ENCODE peak calls at places on chromosomes 3 and 15, in ten cellular contexts. P, Q, D, X, O, N, V, S, I and G are unnamed samples.

GRCh38 chr3:109926376-109926775 is 589.0 kb upstream of the DPPA4 start:
- DNase-seq in P (no peak), Q (no peak), D (peak; percentile 10), X (no peak), O (no peak), N (no peak), V (peak; percentile 7), S (no peak), I (no peak), G (peak; percentile 31)

GRCh38 chr3:194540268-194540937 is 53.6 kb upstream of the ATP13A3 start:
- DNase-seq in P (no peak), Q (no peak), D (no peak), X (peak; percentile 23), O (no peak), N (no peak), V (peak; percentile 65), S (no peak), I (no peak), G (no peak)

GRCh38 chr3:35665390-35666055 is 26.2 kb downstream of the ARPP21 start:
- DNase-seq in P (no peak), Q (no peak), D (peak; percentile 46), X (peak; percentile 1), O (no peak), N (no peak), V (no peak), S (no peak), I (no peak), G (no peak)

GRCh38 chr3:40291471-40291870 is 18.0 kb upstream of the EIF1B start:
- DNase-seq in P (peak; percentile 80), Q (no peak), D (no peak), X (no peak), O (no peak), N (no peak), V (no peak), S (no peak), I (no peak), G (peak; percentile 97)

GRCh38 chr3:169449012-169449411 is 214.5 kb downstream of the MECOM start:
- DNase-seq in P (no peak), Q (no peak), D (no peak), X (no peak), O (no peak), N (no peak), V (no peak), S (no peak), I (no peak), G (no peak)

GRCh38 chr15:57213783-57214366 is 162.4 kb upstream of the CGNL1 start:
- DNase-seq in P (no peak), Q (peak; percentile 41), D (peak; percentile 55), X (peak; percentile 67), O (peak; percentile 55), N (no peak), V (peak; percentile 58), S (peak; percentile 69), I (peak; percentile 21), G (peak; percentile 31)

GRCh38 chr3:156604642-156605144 is 49.8 kb upstream of the SSR3 start:
- DNase-seq in P (no peak), Q (no peak), D (no peak), X (no peak), O (no peak), N (no peak), V (no peak), S (peak; percentile 78), I (no peak), G (no peak)

GRCh38 chr3:123608263-123608937 is 23.5 kb upstream of the HACD2 start:
- DNase-seq in P (no peak), Q (no peak), D (no peak), X (no peak), O (no peak), N (no peak), V (no peak), S (no peak), I (no peak), G (no peak)

GRCh38 chr3:52104664-52105281 is 48.4 kb upstream of the DUSP7 start:
- DNase-seq in P (no peak), Q (no peak), D (no peak), X (no peak), O (no peak), N (peak; percentile 14), V (no peak), S (no peak), I (no peak), G (no peak)

GRCh38 chr3:23741403-23741706 is 64.4 kb upstream of the UBE2E1 start:
- DNase-seq in P (no peak), Q (no peak), D (no peak), X (no peak), O (no peak), N (no peak), V (no peak), S (no peak), I (no peak), G (no peak)
- H3K9ac ChIP-seq in P (no peak overlapping the region), Q (no peak overlapping the region), D (peak overlapping the region; percentile 52), X (no peak overlapping the region), O (no peak overlapping the region), N (no peak overlapping the region), V (no peak overlapping the region), S (no peak overlapping the region), I (peak overlapping the region; percentile 49), G (no peak overlapping the region)

GRCh38 chr15:89330119-89330518 is 4.5 kb downstream of the POLG start:
- DNase-seq in P (no peak), Q (no peak), D (no peak), X (no peak), O (no peak), N (no peak), V (no peak), S (no peak), I (no peak), G (no peak)
- H3K9ac ChIP-seq in P (no peak overlapping the region), Q (peak overlapping the region; percentile 63), D (no peak overlapping the region), X (no peak overlapping the region), O (no peak overlapping the region), N (no peak overlapping the region), V (no peak overlapping the region), S (no peak overlapping the region), I (no peak overlapping the region), G (no peak overlapping the region)

GRCh38 chr15:39173426-39173825 is 407.5 kb upstream of the THBS1 start:
- DNase-seq in P (no peak), Q (no peak), D (no peak), X (no peak), O (no peak), N (no peak), V (no peak), S (no peak), I (no peak), G (no peak)
- H3K9ac ChIP-seq in P (no peak overlapping the region), Q (no peak overlapping the region), D (no peak overlapping the region), X (peak overlapping the region; percentile 70), O (no peak overlapping the region), N (no peak overlapping the region), V (peak overlapping the region; percentile 66), S (no peak overlapping the region), I (no peak overlapping the region), G (no peak overlapping the region)

DNA sequence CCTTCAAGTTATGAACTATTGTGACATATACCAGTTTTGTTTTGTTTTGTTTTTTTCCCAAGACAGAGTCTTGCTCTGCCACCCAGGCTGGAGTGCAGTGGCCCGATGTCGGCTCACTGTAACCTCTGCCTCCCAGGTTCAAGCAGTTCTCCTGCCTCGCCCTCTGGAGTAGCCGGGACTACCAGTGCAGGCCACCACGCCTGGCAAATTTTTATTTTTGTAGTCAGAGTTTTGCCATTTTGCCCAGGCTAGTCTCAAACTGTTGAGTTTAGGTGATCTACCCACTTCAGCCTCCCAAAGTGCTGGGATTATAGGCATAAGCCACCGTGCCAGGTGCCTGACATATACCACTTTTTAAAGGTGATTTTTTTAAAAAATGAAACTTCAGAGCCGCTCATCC is 74.6 kb downstream of the ARRDC4 start:
- DNase-seq in P (no peak), Q (no peak), D (no peak), X (no peak), O (no peak), N (no peak), V (no peak), S (no peak), I (no peak), G (no peak)
- H3K9ac ChIP-seq in P (no peak overlapping the region), Q (no peak overlapping the region), D (no peak overlapping the region), X (no peak overlapping the region), O (no peak overlapping the region), N (no peak overlapping the region), V (no peak overlapping the region), S (no peak overlapping the region), I (no peak overlapping the region), G (no peak overlapping the region)

DNA sequence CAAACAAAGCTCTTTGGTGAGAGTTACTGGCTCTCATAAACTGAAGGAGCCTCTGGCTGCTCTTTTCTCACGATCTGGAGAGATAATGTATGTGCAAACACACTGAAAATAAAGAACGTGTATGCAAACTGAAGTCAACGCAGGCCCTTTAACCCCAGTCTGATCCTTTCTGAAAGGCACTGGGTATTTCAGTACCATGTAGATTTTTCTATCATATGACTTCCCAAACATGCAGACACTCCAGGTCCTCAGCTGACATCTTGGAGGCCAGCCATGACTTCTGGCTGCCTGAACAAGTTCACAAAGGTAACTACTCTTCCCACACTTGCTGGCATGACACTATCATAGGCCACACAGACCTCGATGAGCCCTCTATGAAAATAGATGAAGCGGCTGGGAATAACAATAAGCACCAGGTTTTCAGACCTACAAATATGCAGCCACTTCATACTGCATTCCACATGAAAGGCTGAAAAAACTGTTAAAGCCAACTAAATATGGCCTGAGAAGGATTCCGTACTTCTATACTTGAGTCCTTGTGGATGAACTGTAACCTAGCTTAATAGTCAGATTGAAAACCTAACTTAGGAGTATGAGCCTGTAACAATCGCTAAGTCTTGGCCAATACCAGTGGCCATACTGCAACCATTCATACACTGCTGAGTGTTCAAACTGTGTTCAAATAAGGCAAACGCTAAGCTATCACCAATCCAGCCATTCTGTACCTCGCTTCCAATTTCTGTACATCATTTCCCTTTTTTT is 121.3 kb downstream of the THRB start:
- DNase-seq in P (no peak), Q (no peak), D (no peak), X (no peak), O (no peak), N (no peak), V (no peak), S (no peak), I (no peak), G (no peak)
- H3K9ac ChIP-seq in P (no peak overlapping the region), Q (no peak overlapping the region), D (no peak overlapping the region), X (no peak overlapping the region), O (no peak overlapping the region), N (no peak overlapping the region), V (no peak overlapping the region), S (no peak overlapping the region), I (no peak overlapping the region), G (no peak overlapping the region)

DNA sequence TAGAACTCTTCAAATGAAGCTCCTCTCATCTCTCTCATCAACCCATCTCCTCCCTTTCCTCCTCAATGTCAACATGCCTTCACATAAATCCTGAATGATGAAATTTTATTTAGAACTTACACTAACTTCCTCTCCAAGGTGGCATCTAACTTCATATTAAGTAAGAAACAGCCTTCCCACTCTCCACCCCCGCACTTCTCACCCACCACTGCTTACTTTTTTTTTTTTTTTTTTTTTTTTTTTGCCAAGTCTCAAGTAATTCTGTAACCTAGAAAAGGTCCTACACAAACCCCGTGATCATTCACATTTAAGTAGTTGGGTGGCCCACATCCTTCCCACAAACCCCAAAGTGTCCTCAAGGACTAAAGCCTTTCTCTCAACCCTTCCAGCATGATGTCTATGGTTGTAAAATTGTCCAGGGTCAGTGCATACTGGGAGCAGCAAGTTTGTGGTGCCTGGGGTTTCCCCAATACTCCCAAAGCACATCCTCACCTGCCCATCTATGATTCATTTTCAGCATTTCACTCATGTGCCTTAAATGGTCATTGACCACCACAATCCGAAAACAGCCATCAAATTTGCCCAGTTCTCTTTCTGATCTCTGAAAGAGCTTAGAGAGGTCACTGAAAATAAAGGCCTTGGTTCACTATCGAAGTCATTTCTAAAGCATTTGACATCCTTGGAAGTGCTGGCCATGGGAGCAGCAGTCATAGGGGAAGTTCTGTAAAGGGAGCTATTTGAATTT is 47.2 kb downstream of the CD86 start:
- DNase-seq in P (no peak), Q (no peak), D (no peak), X (no peak), O (no peak), N (no peak), V (no peak), S (no peak), I (no peak), G (no peak)
- H3K9ac ChIP-seq in P (no peak overlapping the region), Q (no peak overlapping the region), D (no peak overlapping the region), X (no peak overlapping the region), O (no peak overlapping the region), N (no peak overlapping the region), V (no peak overlapping the region), S (no peak overlapping the region), I (no peak overlapping the region), G (no peak overlapping the region)